ENCODE peak calls at places on chromosomes 16 and 17, in nine cellular contexts. P is heart left ventricle; X is HepG2; G is H1; R is CD8-positive, alpha-beta memory T cell; U is naive thymus-derived CD4-positive, alpha-beta T cell; D is GM23248; Q is upper lobe of right lung; B is astrocyte. S is an unnamed sample.

GRCh38 chr17:62712011-62712615 is 84.6 kb downstream of the MRC2 start:
- DNase-seq in P (no peak), X (no peak), G (no peak), R (no peak), U (no peak), D (no peak), Q (no peak), B (no peak), S (no peak)

GRCh38 chr17:81717766-81718089 is 5.6 kb downstream of the SLC25A10 start:
- DNase-seq in P (no peak), X (no peak), G (no peak), R (no peak), U (no peak), D (no peak), Q (no peak), B (no peak), S (no peak)

GRCh38 chr17:63555475-63556156 is 5.3 kb downstream of the DCAF7 start:
- DNase-seq in P (no peak), X (no peak), G (no peak), R (no peak), U (no peak), D (no peak), Q (no peak), B (no peak), S (no peak)

GRCh38 chr17:66829883-66830282 is 5.0 kb upstream of the CACNG5 start:
- DNase-seq in P (no peak), X (no peak), G (no peak), R (no peak), U (no peak), D (no peak), Q (no peak), B (no peak), S (no peak)

GRCh38 chr16:30924086-30924714 is 828 bp downstream of the FBXL19 start:
- DNase-seq in P (peak; percentile 48), X (no peak), G (peak; percentile 60), R (no peak), U (no peak), D (peak; percentile 25), Q (no peak), B (no peak), S (no peak)

GRCh38 chr17:46991618-46992017 is 12.6 kb upstream of the RPRML start:
- DNase-seq in P (no peak), X (no peak), G (no peak), R (no peak), U (no peak), D (no peak), Q (no peak), B (no peak), S (no peak)

GRCh38 chr17:30586818-30587595 is 109.8 kb downstream of the GOSR1 start:
- DNase-seq in P (no peak), X (peak; percentile 61), G (no peak), R (no peak), U (no peak), D (peak; percentile 85), Q (no peak), B (peak; percentile 81), S (no peak)

GRCh38 chr16:67443299-67443698 is 12.4 kb downstream of the HSD11B2 start:
- DNase-seq in P (peak; percentile 43), X (no peak), G (no peak), R (no peak), U (no peak), D (peak; percentile 76), Q (no peak), B (no peak), S (no peak)

GRCh38 chr17:45050680-45051059 is 762 bp downstream of the DCAKD start:
- DNase-seq in P (no peak), X (peak; percentile 60), G (no peak), R (peak; percentile 8), U (peak; percentile 38), D (peak; percentile 58), Q (no peak), B (no peak), S (no peak)

GRCh38 chr17:9811086-9811485 is 10.8 kb downstream of the GSG1L2 start:
- DNase-seq in P (no peak), X (no peak), G (no peak), R (no peak), U (no peak), D (no peak), Q (no peak), B (peak; percentile 8), S (no peak)

GRCh38 chr16:50692999-50693781 is at the start of gene NOD2:
- DNase-seq in P (no peak), X (no peak), G (peak; percentile 61), R (no peak), U (peak; percentile 12), D (peak; percentile 38), Q (no peak), B (peak; percentile 10), S (no peak)

GRCh38 chr16:1825864-1826690 is 548 bp downstream of the HAGH start:
- DNase-seq in P (no peak), X (peak; percentile 32), G (peak; percentile 59), R (peak; percentile 12), U (peak; percentile 55), D (peak; percentile 82), Q (peak; percentile 88), B (peak; percentile 34), S (peak; percentile 36)

GRCh38 chr16:88377961-88378360 is 4.8 kb upstream of the ZNF469 start:
- DNase-seq in P (peak; percentile 3), X (no peak), G (no peak), R (no peak), U (no peak), D (no peak), Q (peak; percentile 40), B (no peak), S (no peak)

GRCh38 chr17:43368740-43369506 is 29.9 kb upstream of the ARL4D start:
- DNase-seq in P (peak; percentile 88), X (peak; percentile 88), G (peak; percentile 88), R (peak; percentile 41), U (peak; percentile 60), D (peak; percentile 90), Q (peak; percentile 94), B (peak; percentile 70), S (peak; percentile 85)

GRCh38 chr17:10013360-10014112 is 108.5 kb upstream of the RCVRN start:
- DNase-seq in P (no peak), X (no peak), G (no peak), R (no peak), U (no peak), D (peak; percentile 36), Q (no peak), B (no peak), S (no peak)

GRCh38 chr16:27390157-27390556 is 11.8 kb upstream of the IL21R start:
- DNase-seq in P (no peak), X (no peak), G (no peak), R (no peak), U (no peak), D (no peak), Q (no peak), B (no peak), S (no peak)

GRCh38 chr16:72999541-73000019 is 48.3 kb downstream of the ZFHX3 start:
- DNase-seq in P (no peak), X (no peak), G (no peak), R (no peak), U (no peak), D (no peak), Q (peak; percentile 45), B (no peak), S (no peak)

DNA sequence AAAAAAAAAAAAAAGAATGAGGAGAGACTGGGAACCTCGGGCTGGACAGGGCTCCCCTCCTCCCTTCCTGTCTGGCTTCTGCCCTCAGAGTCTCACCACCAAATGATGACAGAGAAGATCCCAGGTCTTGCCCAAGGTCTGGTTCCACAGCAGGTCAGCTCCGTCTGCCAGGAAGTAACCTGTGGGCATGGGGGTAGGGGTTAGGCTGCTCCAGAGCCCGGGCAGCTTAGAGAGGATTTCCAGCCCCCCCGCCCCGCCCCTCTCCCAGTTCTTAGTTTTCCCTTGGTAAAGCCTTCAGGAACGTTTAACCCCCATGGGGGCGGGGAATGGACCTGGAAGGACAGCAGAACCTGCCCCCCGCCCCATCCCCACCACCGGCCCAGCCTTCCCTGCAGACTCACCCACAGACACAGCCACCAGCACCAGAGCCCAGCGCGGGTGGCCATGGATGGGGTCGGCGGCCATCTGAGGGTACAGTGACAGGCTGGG is 730 bp downstream of the TLCD2 start:
- DNase-seq in P (no peak), X (no peak), G (no peak), R (no peak), U (no peak), D (peak; percentile 58), Q (no peak), B (no peak), S (no peak)
- H3K27me3 ChIP-seq in P (no peaks in the 10 kb centered on the region), X (no peaks in the 10 kb centered on the region), G (no peaks in the 10 kb centered on the region), R (peaks cover 2% of the 10 kb centered on the region), U (no peaks in the 10 kb centered on the region), D (no peaks in the 10 kb centered on the region), Q (no peaks in the 10 kb centered on the region), B (no peaks in the 10 kb centered on the region), S (no peaks in the 10 kb centered on the region)

DNA sequence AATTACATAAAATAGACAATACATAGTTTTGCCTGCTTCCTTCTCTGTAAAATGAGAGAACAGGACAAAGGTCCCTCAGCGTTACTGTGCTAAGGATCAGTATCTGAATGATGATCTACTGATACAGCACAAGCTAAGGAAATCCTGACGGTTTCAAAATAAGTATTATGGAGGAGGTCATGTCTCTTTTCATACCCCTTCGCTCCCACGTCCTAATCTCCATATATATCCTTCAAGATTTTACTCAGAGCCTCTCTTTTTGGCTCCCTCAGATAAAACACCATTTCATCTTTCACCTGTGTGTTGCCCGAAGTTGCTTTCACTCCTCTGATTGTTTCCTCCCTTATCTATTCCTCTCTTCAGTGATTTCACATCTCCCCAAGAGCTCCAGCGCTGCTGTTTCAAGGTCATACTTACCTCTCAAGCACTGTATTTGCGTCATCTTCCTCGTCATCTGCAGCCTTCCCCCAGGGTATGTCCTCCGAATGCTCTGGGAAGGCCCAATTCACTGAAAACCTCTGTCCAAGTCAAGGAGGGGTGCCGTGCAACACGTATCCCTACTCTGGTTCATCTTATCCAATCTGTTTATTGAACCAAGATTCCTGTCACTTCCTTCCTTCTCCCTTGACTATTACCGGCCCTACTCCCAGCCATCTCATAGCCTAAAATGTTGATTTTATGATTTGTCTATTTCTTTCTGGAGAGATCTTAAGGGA is 1.2 kb upstream of the BLTP2 start:
- DNase-seq in P (no peak), X (no peak), G (no peak), R (no peak), U (no peak), D (peak; percentile 4), Q (no peak), B (no peak), S (no peak)
- H3K27ac ChIP-seq in P (peak overlapping the region; percentile 95), X (peak overlapping the region; percentile 68), G (no peak overlapping the region), R (peak overlapping the region; percentile 90), U (peak overlapping the region; percentile 95), D (peak overlapping the region; percentile 66), Q (peak overlapping the region; percentile 96), B (peak overlapping the region; percentile 32), S (peak overlapping the region; percentile 95)

DNA sequence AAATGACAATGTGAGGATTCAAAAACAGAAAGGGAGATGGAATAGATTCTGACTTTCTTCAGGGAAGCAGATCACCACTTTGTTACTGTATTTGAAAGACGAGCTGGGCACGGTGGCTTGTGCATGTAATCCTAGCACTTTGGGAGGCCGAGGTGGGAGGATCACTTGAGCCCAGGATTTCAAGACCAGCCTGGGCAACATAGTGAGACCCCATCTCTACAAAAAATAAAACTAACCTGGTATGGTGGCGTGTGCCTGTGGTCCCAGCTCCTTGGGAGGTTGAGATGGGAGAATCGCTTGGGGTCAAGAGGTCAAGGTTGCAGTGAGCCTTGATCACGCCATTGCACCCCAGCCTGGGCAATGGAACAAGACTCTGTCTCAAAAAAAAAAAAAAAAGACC is 34.0 kb downstream of the PIGL start:
- DNase-seq in P (no peak), X (no peak), G (no peak), R (no peak), U (no peak), D (no peak), Q (no peak), B (no peak), S (no peak)
- H3K4me3 ChIP-seq in P (no peak overlapping the region), X (no peak overlapping the region), G (no peak overlapping the region), R (no peak overlapping the region), U (no peak overlapping the region), D (no peak overlapping the region), Q (no peak overlapping the region), B (no peak overlapping the region), S (no peak overlapping the region)

GRCh38 chr17:79389896-79390295 is 221.0 kb downstream of the RBFOX3 start:
- DNase-seq in P (no peak), X (no peak), G (no peak), R (no peak), U (no peak), D (no peak), Q (no peak), B (no peak), S (no peak)
- H3K27me3 ChIP-seq in P (peaks cover 18% of the 10 kb centered on the region), X (peaks cover 11% of the 10 kb centered on the region), G (peaks cover 14% of the 10 kb centered on the region), R (peaks cover 27% of the 10 kb centered on the region), U (no peaks in the 10 kb centered on the region), D (peaks cover 31% of the 10 kb centered on the region), Q (peaks cover 63% of the 10 kb centered on the region), B (peaks cover 24% of the 10 kb centered on the region), S (peaks cover 12% of the 10 kb centered on the region)